ENCODE peak calls at places on chromosomes 1 and 21, in five cellular contexts. T, D, A, R and Q are unnamed samples.

GRCh38 chr1:86906419-86906818 is 7.5 kb downstream of the SELENOF start:
- DNase-seq in D (no peak), T (no peak), A (peak), R (no peak), Q (peak)

GRCh38 chr1:167454929-167455785 is 63.2 kb downstream of the CD247 start:
- DNase-seq in T (peak), R (peak), D (no peak), A (peak), Q (peak)

GRCh38 chr1:38489844-38490270 is 369.7 kb downstream of the RRAGC start:
- DNase-seq in R (peak), T (no peak), D (no peak), A (peak), Q (no peak)

GRCh38 chr1:229892515-229893117 is 174.4 kb upstream of the GALNT2 start:
- DNase-seq in T (no peak), A (no peak), R (no peak), D (no peak), Q (no peak)

GRCh38 chr1:232179896-232180760 is 449.8 kb downstream of the SIPA1L2 start:
- DNase-seq in D (no peak), A (no peak), R (peak), T (no peak), Q (no peak)

GRCh38 chr1:80448081-80448480 is 1352.7 kb upstream of the ADGRL2 start:
- DNase-seq in T (no peak), D (peak), A (no peak), R (no peak), Q (no peak)

GRCh38 chr1:9233942-9234222 is 692 bp upstream of the H6PD start:
- DNase-seq in A (no peak), R (no peak), D (no peak), T (no peak), Q (no peak)

GRCh38 chr1:238649200-238649599 is 737.2 kb upstream of the CHRM3 start:
- DNase-seq in A (no peak), T (no peak), D (no peak), R (no peak), Q (no peak)

GRCh38 chr1:172966844-172967540 is 83.7 kb downstream of the TNFSF18 start:
- DNase-seq in D (no peak), A (no peak), T (no peak), R (no peak), Q (no peak)

GRCh38 chr1:162030741-162031280 is 7.1 kb upstream of the OLFML2B start:
- DNase-seq in R (no peak), D (no peak), T (no peak), A (no peak), Q (no peak)

GRCh38 chr21:31630062-31630711 is 29.3 kb upstream of the SOD1 start:
- DNase-seq in A (no peak), T (no peak), D (no peak), R (peak), Q (peak)

GRCh38 chr1:157269656-157270375 is 131.6 kb upstream of the ETV3 start:
- DNase-seq in R (no peak), A (no peak), T (no peak), D (no peak), Q (no peak)

GRCh38 chr1:205658943-205659581 is 21.2 kb downstream of the SLC45A3 start:
- DNase-seq in R (peak), T (peak), D (no peak), A (peak), Q (peak)

GRCh38 chr1:225973158-225973557 is 26.0 kb downstream of the SDE2 start:
- DNase-seq in D (no peak), A (peak), R (peak), T (peak), Q (no peak)

GRCh38 chr1:59317780-59318179 is 20.9 kb downstream of the FGGY start:
- DNase-seq in T (peak), D (no peak), R (no peak), A (no peak), Q (no peak)

GRCh38 chr1:77605246-77606026 is 77.0 kb downstream of the ZZZ3 start:
- DNase-seq in R (no peak), T (no peak), A (peak), D (peak), Q (peak)

GRCh38 chr1:2539312-2539907 is 9.3 kb upstream of the HES5 start:
- DNase-seq in T (no peak), R (no peak), D (no peak), A (no peak), Q (no peak)

GRCh38 chr1:193260925-193261324 is 74.5 kb upstream of the B3GALT2 start:
- DNase-seq in D (no peak), T (no peak), R (no peak), A (no peak), Q (no peak)

GRCh38 chr1:32870615-32871363 is at the start of gene FNDC5:
- DNase-seq in T (peak), A (peak), R (no peak), D (no peak), Q (no peak)

GRCh38 chr1:65068202-65069011 is 79.6 kb upstream of the AK4 start:
- DNase-seq in D (no peak), T (peak), R (peak), A (peak), Q (no peak)

GRCh38 chr1:22420456-22421053 is 31.1 kb upstream of the ZBTB40 start:
- DNase-seq in A (peak), R (peak), D (no peak), T (peak), Q (peak)

GRCh38 chr1:17101261-17101660 is 18.0 kb downstream of the PADI2 start:
- DNase-seq in R (no peak), A (no peak), T (no peak), D (no peak), Q (no peak)

GRCh38 chr1:218779341-218779831 is 394.3 kb upstream of the LYPLAL1 start:
- DNase-seq in D (no peak), A (no peak), R (no peak), T (no peak), Q (no peak)

GRCh38 chr1:36512842-36513241 is 30.1 kb upstream of the CSF3R start:
- DNase-seq in T (no peak), R (no peak), D (no peak), A (no peak), Q (no peak)

GRCh38 chr1:184392779-184393522 is 6.1 kb downstream of the C1orf21 start:
- DNase-seq in T (no peak), A (no peak), R (no peak), D (no peak), Q (no peak)

GRCh38 chr1:28577738-28578536 is 14.1 kb upstream of the RAB42 start:
- DNase-seq in A (no peak), T (no peak), D (no peak), R (no peak), Q (no peak)

GRCh38 chr1:67166196-67166595 is at the start of gene IL23R:
- DNase-seq in A (no peak), D (no peak), T (no peak), R (no peak), Q (no peak)

GRCh38 chr21:41442496-41443186 is 16.6 kb downstream of the MX1 start:
- DNase-seq in D (no peak), A (no peak), R (no peak), T (no peak), Q (no peak)

GRCh38 chr1:41322835-41323234 is 38.4 kb upstream of the FOXO6 start:
- DNase-seq in T (peak), R (peak), D (no peak), A (peak), Q (no peak)

GRCh38 chr21:33901421-33902288 is 13.9 kb downstream of the ATP5PO start:
- DNase-seq in T (peak), R (peak), A (peak), D (no peak), Q (peak)